ENCODE peak calls at places on chromosomes 6 and 20, in four cellular contexts. Z, E, Y and F are unnamed samples. For H3K36me3, the result is how much of the 10 kb centered on the place peaks cover.

GRCh38 chr6:167485186-167485978 is 160.5 kb downstream of the TTLL2 start:
- DNase-seq in E (peak), Y (peak), Z (no peak), F (no peak)

GRCh38 chr20:38304845-38305447 is 990 bp downstream of the BPI start:
- DNase-seq in Z (peak), E (peak), Y (peak), F (peak)

GRCh38 chr20:51562334-51563140 is 20.0 kb upstream of the NFATC2 start:
- DNase-seq in Y (no peak), E (peak), Z (peak), F (peak)

GRCh38 chr6:139017227-139017626 is 11.3 kb upstream of the ABRACL start:
- DNase-seq in Y (no peak), Z (no peak), E (no peak), F (no peak)

GRCh38 chr20:61661025-61661424 is 404.7 kb downstream of the TAF4 start:
- DNase-seq in Z (no peak), E (no peak), Y (no peak), F (no peak)

GRCh38 chr6:26594730-26595632 is 1.8 kb upstream of the ABT1 start:
- DNase-seq in Y (peak), Z (peak), E (peak), F (peak)

GRCh38 chr6:34142599-34142998 is 3.3 kb downstream of the GRM4 start:
- DNase-seq in Z (no peak), E (peak), Y (no peak), F (no peak)

GRCh38 chr20:10671221-10671849 is 2.5 kb downstream of the JAG1 start:
- DNase-seq in E (peak), Z (no peak), Y (peak), F (peak)

GRCh38 chr20:53195882-53196610 is 223.9 kb downstream of the TSHZ2 start:
- DNase-seq in Y (no peak), Z (no peak), E (peak), F (no peak)

GRCh38 chr6:10256113-10256690 is 158.7 kb downstream of the TFAP2A start:
- DNase-seq in Y (no peak), E (peak), Z (peak), F (no peak)

GRCh38 chr20:1500496-1500895 is 9.3 kb upstream of the SIRPB2 start:
- DNase-seq in Y (no peak), E (no peak), Z (no peak), F (no peak)

GRCh38 chr6:40427196-40427595 is 160.0 kb downstream of the LRFN2 start:
- DNase-seq in Z (no peak), E (no peak), Y (no peak), F (no peak)

GRCh38 chr6:126534418-126534817 is 194.5 kb downstream of the CENPW start:
- DNase-seq in E (no peak), Z (no peak), Y (no peak), F (no peak)
- TF ChIP-seq REST in E (no peak), Z (no peak), Y (no peak), F (no peak)

GRCh38 chr20:47561175-47561574 is 59.5 kb downstream of the NCOA3 start:
- DNase-seq in Z (no peak), Y (no peak), E (no peak), F (no peak)
- TF ChIP-seq TCF7L2 in Z (no peak), Y (no peak), E (no peak), F (no peak)

GRCh38 chr6:44395501-44395900 is 8.0 kb downstream of the CDC5L start:
- DNase-seq in Y (no peak), Z (no peak), E (no peak), F (no peak)
- H3K36me3 ChIP-seq in Y (under half), Z (under half), E (half or more), F (under half)

DNA sequence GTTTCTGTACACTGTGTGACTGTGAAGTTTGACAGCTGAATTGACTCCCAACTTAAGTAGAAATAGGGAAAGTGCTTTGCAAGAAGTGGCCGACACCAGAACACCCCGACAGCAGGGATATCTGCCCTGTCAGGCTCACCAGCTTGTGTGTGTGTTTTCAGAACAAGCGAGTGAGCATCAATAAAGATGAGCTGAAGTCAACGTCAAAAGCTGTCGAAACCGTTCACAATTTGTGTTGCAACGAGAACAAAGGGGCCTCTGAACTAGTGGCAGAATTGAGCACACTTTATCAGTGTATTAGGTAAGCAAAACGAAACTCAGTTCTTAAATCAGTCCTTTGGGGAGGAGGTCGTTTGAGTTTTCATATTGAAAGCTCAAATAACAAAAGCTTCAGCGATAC is 10.7 kb downstream of the NELFCD start:
- DNase-seq in Z (no peak), Y (peak), E (no peak), F (no peak)
- TF ChIP-seq REST in Z (no peak), Y (no peak), E (no peak), F (no peak)

DNA sequence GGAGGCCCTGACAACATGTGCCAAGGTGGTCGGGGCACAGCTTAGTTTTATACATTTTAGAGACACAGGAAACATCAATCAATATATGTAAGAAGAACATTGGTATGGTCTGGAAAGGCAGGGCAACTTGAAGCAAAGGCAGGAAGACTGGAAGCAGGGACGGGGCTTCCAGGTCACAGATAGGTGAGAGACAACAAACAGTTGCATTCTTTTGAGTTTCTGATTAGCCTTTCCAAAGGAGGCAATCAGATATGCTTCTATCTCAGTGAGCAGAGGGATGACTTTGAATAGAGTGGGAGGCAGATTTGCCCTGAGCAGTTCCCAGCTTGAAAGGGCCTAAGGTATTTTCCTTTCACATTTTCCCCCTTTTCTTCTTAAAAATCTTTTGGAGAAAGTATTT is 311.0 kb upstream of the RGS17 start:
- DNase-seq in E (no peak), Y (no peak), Z (no peak), F (no peak)
- TF ChIP-seq TCF7L2 in E (no peak), Y (no peak), Z (no peak), F (no peak)

GRCh38 chr20:62945771-62946339 is 6.7 kb upstream of the SLC17A9 start:
- DNase-seq in Z (no peak), Y (no peak), E (no peak), F (no peak)
- H3K36me3 ChIP-seq in Z (half or more), Y (under half), E (half or more), F (under half)